ENCODE peak calls at places on chromosomes 12 and 14, in seven cellular contexts. One of them, this sample, is unnamed.

GRCh38 chr14:70073924-70074566 is 114.7 kb downstream of the SLC8A3 start:
- DNase-seq in stomach: peak
- DNase-seq in ovary: no peak
- DNase-seq in GM12878: no peak
- DNase-seq in transverse colon: peak
- DNase-seq in endothelial cell of umbilical vein: peak
- DNase-seq in gastrocnemius medialis: peak
- DNase-seq in this sample: peak

GRCh38 chr12:121520119-121520518 is 60.7 kb downstream of the KDM2B start:
- DNase-seq in stomach: no peak
- DNase-seq in ovary: no peak
- DNase-seq in GM12878: no peak
- DNase-seq in transverse colon: no peak
- DNase-seq in endothelial cell of umbilical vein: no peak
- DNase-seq in gastrocnemius medialis: no peak
- DNase-seq in this sample: no peak

GRCh38 chr12:12954361-12954760 is 2.4 kb upstream of the GPRC5D start:
- DNase-seq in stomach: no peak
- DNase-seq in ovary: no peak
- DNase-seq in GM12878: no peak
- DNase-seq in transverse colon: no peak
- DNase-seq in endothelial cell of umbilical vein: peak
- DNase-seq in gastrocnemius medialis: no peak
- DNase-seq in this sample: no peak

GRCh38 chr12:14554281-14555008 is 13.2 kb downstream of the PLBD1 start:
- DNase-seq in stomach: peak
- DNase-seq in ovary: peak
- DNase-seq in GM12878: no peak
- DNase-seq in transverse colon: peak
- DNase-seq in endothelial cell of umbilical vein: no peak
- DNase-seq in gastrocnemius medialis: peak
- DNase-seq in this sample: no peak

GRCh38 chr12:124679533-124680371 is 112.3 kb upstream of the NCOR2 start:
- DNase-seq in stomach: peak
- DNase-seq in ovary: peak
- DNase-seq in GM12878: no peak
- DNase-seq in transverse colon: no peak
- DNase-seq in endothelial cell of umbilical vein: no peak
- DNase-seq in gastrocnemius medialis: peak
- DNase-seq in this sample: no peak

GRCh38 chr14:92990456-92991430 is 67.8 kb downstream of the CHGA start:
- DNase-seq in stomach: no peak
- DNase-seq in ovary: no peak
- DNase-seq in GM12878: no peak
- DNase-seq in transverse colon: no peak
- DNase-seq in endothelial cell of umbilical vein: no peak
- DNase-seq in gastrocnemius medialis: no peak
- DNase-seq in this sample: no peak

GRCh38 chr12:102300824-102301461 is 103.3 kb upstream of the PMCH start:
- DNase-seq in stomach: no peak
- DNase-seq in ovary: no peak
- DNase-seq in GM12878: peak
- DNase-seq in transverse colon: no peak
- DNase-seq in endothelial cell of umbilical vein: peak
- DNase-seq in gastrocnemius medialis: no peak
- DNase-seq in this sample: peak

GRCh38 chr12:116436561-116437249 is 122.5 kb upstream of the MAP1LC3B2 start:
- DNase-seq in stomach: peak
- DNase-seq in ovary: no peak
- DNase-seq in GM12878: no peak
- DNase-seq in transverse colon: peak
- DNase-seq in endothelial cell of umbilical vein: no peak
- DNase-seq in gastrocnemius medialis: no peak
- DNase-seq in this sample: no peak

GRCh38 chr12:82479511-82479910 is 121.2 kb downstream of the METTL25 start:
- DNase-seq in stomach: no peak
- DNase-seq in ovary: no peak
- DNase-seq in GM12878: no peak
- DNase-seq in transverse colon: no peak
- DNase-seq in endothelial cell of umbilical vein: peak
- DNase-seq in gastrocnemius medialis: no peak
- DNase-seq in this sample: no peak

GRCh38 chr14:53875337-53875897 is 81.2 kb downstream of the BMP4 start:
- DNase-seq in stomach: no peak
- DNase-seq in ovary: no peak
- DNase-seq in GM12878: no peak
- DNase-seq in transverse colon: no peak
- DNase-seq in endothelial cell of umbilical vein: no peak
- DNase-seq in gastrocnemius medialis: no peak
- DNase-seq in this sample: no peak

GRCh38 chr12:63869656-63870055 is 25.2 kb downstream of the SRGAP1 start:
- DNase-seq in stomach: no peak
- DNase-seq in ovary: no peak
- DNase-seq in GM12878: no peak
- DNase-seq in transverse colon: no peak
- DNase-seq in endothelial cell of umbilical vein: no peak
- DNase-seq in gastrocnemius medialis: no peak
- DNase-seq in this sample: no peak

GRCh38 chr12:7131502-7131866 is 1.3 kb downstream of the CLSTN3 start:
- DNase-seq in stomach: no peak
- DNase-seq in ovary: no peak
- DNase-seq in GM12878: no peak
- DNase-seq in transverse colon: no peak
- DNase-seq in endothelial cell of umbilical vein: no peak
- DNase-seq in gastrocnemius medialis: no peak
- DNase-seq in this sample: no peak

GRCh38 chr12:116018282-116018681 is 259.2 kb downstream of the MED13L start:
- DNase-seq in stomach: peak
- DNase-seq in ovary: no peak
- DNase-seq in GM12878: no peak
- DNase-seq in transverse colon: no peak
- DNase-seq in endothelial cell of umbilical vein: no peak
- DNase-seq in gastrocnemius medialis: no peak
- DNase-seq in this sample: no peak

GRCh38 chr14:96368534-96368933 is 5.2 kb downstream of the GSKIP start:
- DNase-seq in stomach: no peak
- DNase-seq in ovary: no peak
- DNase-seq in GM12878: no peak
- DNase-seq in transverse colon: no peak
- DNase-seq in endothelial cell of umbilical vein: no peak
- DNase-seq in gastrocnemius medialis: no peak
- DNase-seq in this sample: no peak

GRCh38 chr14:80419769-80420168 is 208.5 kb upstream of the DIO2 start:
- DNase-seq in stomach: no peak
- DNase-seq in ovary: no peak
- DNase-seq in GM12878: no peak
- DNase-seq in transverse colon: no peak
- DNase-seq in endothelial cell of umbilical vein: no peak
- DNase-seq in gastrocnemius medialis: no peak
- DNase-seq in this sample: no peak

GRCh38 chr12:18284461-18284860 is 23.1 kb downstream of the PIK3C2G start:
- DNase-seq in stomach: no peak
- DNase-seq in ovary: no peak
- DNase-seq in GM12878: no peak
- DNase-seq in transverse colon: no peak
- DNase-seq in endothelial cell of umbilical vein: peak
- DNase-seq in gastrocnemius medialis: no peak
- DNase-seq in this sample: no peak

GRCh38 chr12:31868980-31869379 is 90.2 kb upstream of the RESF1 start:
- DNase-seq in stomach: peak
- DNase-seq in ovary: peak
- DNase-seq in GM12878: no peak
- DNase-seq in transverse colon: no peak
- DNase-seq in endothelial cell of umbilical vein: peak
- DNase-seq in gastrocnemius medialis: no peak
- DNase-seq in this sample: no peak

GRCh38 chr12:63770375-63770774 is 9.3 kb upstream of the RXYLT1 start:
- DNase-seq in stomach: no peak
- DNase-seq in ovary: no peak
- DNase-seq in GM12878: no peak
- DNase-seq in transverse colon: no peak
- DNase-seq in endothelial cell of umbilical vein: no peak
- DNase-seq in gastrocnemius medialis: no peak
- DNase-seq in this sample: no peak

GRCh38 chr12:26185532-26186320 is 9.6 kb upstream of the SSPN start:
- DNase-seq in stomach: no peak
- DNase-seq in ovary: no peak
- DNase-seq in GM12878: no peak
- DNase-seq in transverse colon: no peak
- DNase-seq in endothelial cell of umbilical vein: no peak
- DNase-seq in gastrocnemius medialis: no peak
- DNase-seq in this sample: no peak

GRCh38 chr12:103632554-103633216 is 45.6 kb downstream of the STAB2 start:
- DNase-seq in stomach: peak
- DNase-seq in ovary: peak
- DNase-seq in GM12878: peak
- DNase-seq in transverse colon: peak
- DNase-seq in endothelial cell of umbilical vein: peak
- DNase-seq in gastrocnemius medialis: no peak
- DNase-seq in this sample: peak

GRCh38 chr12:45217846-45218245 is 2.0 kb downstream of the ANO6 start:
- DNase-seq in stomach: no peak
- DNase-seq in ovary: no peak
- DNase-seq in GM12878: no peak
- DNase-seq in transverse colon: no peak
- DNase-seq in endothelial cell of umbilical vein: peak
- DNase-seq in gastrocnemius medialis: no peak
- DNase-seq in this sample: no peak

GRCh38 chr14:70808402-70809237 is 693 bp downstream of the MAP3K9 start:
- DNase-seq in stomach: peak
- DNase-seq in ovary: peak
- DNase-seq in GM12878: no peak
- DNase-seq in transverse colon: peak
- DNase-seq in endothelial cell of umbilical vein: no peak
- DNase-seq in gastrocnemius medialis: peak
- DNase-seq in this sample: peak

GRCh38 chr12:3437986-3438385 is 53.0 kb upstream of the PRMT8 start:
- DNase-seq in stomach: no peak
- DNase-seq in ovary: no peak
- DNase-seq in GM12878: no peak
- DNase-seq in transverse colon: no peak
- DNase-seq in endothelial cell of umbilical vein: no peak
- DNase-seq in gastrocnemius medialis: no peak
- DNase-seq in this sample: no peak

GRCh38 chr12:68180792-68181744 is 21.5 kb upstream of the IFNG start:
- DNase-seq in stomach: no peak
- DNase-seq in ovary: no peak
- DNase-seq in GM12878: no peak
- DNase-seq in transverse colon: no peak
- DNase-seq in endothelial cell of umbilical vein: no peak
- DNase-seq in gastrocnemius medialis: no peak
- DNase-seq in this sample: no peak

GRCh38 chr12:116609715-116610114 is 50.5 kb downstream of the MAP1LC3B2 start:
- DNase-seq in stomach: no peak
- DNase-seq in ovary: no peak
- DNase-seq in GM12878: no peak
- DNase-seq in transverse colon: no peak
- DNase-seq in endothelial cell of umbilical vein: no peak
- DNase-seq in gastrocnemius medialis: no peak
- DNase-seq in this sample: no peak

GRCh38 chr14:104968541-104969401 is 9.4 kb downstream of the AHNAK2 start:
- DNase-seq in stomach: no peak
- DNase-seq in ovary: peak
- DNase-seq in GM12878: no peak
- DNase-seq in transverse colon: no peak
- DNase-seq in endothelial cell of umbilical vein: peak
- DNase-seq in gastrocnemius medialis: peak
- DNase-seq in this sample: no peak
- TF ChIP-seq POLR2A in stomach: no peak
- TF ChIP-seq POLR2A in ovary: no peak
- TF ChIP-seq POLR2A in GM12878: no peak
- TF ChIP-seq POLR2A in transverse colon: no peak
- TF ChIP-seq POLR2A in endothelial cell of umbilical vein: no peak
- TF ChIP-seq POLR2A in gastrocnemius medialis: no peak
- TF ChIP-seq POLR2A in this sample: no peak

GRCh38 chr12:10672231-10672868 is 1.5 kb downstream of the STYK1 start:
- DNase-seq in stomach: peak
- DNase-seq in ovary: no peak
- DNase-seq in GM12878: no peak
- DNase-seq in transverse colon: peak
- DNase-seq in endothelial cell of umbilical vein: no peak
- DNase-seq in gastrocnemius medialis: no peak
- DNase-seq in this sample: no peak
- TF ChIP-seq POLR2A in stomach: no peak
- TF ChIP-seq POLR2A in ovary: no peak
- TF ChIP-seq POLR2A in GM12878: no peak
- TF ChIP-seq POLR2A in transverse colon: peak
- TF ChIP-seq POLR2A in endothelial cell of umbilical vein: no peak
- TF ChIP-seq POLR2A in gastrocnemius medialis: no peak
- TF ChIP-seq POLR2A in this sample: no peak

DNA sequence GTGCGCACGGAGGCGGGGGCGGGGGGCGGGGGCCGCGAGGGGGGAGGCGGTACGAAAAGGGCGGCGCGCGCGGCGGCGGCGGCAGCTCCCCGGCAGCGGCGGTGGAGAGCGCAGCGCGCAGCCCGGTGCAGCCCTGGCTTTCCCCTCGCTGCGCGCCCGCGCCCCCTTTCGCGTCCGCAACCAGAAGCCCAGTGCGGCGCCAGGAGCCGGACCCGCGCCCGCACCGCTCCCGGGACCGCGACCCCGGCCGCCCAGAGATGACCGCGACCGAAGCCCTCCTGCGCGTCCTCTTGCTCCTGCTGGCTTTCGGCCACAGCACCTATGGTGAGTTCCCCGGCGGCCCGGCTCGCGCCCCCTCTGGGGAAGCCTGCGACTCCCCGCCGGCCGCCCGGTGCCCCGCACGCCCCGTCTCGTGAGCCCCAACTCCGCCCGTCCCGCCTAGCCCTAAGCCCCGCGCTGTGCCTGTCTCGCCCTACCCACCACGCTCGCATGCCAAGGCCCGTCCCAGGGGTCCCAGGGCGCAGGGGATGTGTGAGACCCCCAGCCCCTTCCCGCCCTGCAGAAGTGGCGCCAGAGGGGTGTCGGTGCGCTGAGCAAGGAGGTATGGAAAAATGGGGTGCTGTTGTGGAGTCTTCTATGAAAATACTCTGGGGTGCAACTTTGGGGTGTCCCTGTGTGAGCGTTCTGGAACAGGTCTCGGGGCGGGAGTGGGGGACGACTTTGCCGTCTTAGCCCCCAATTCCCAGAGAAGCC is at the start of gene DLK1:
- DNase-seq in stomach: no peak
- DNase-seq in ovary: no peak
- DNase-seq in GM12878: no peak
- DNase-seq in transverse colon: no peak
- DNase-seq in endothelial cell of umbilical vein: no peak
- DNase-seq in gastrocnemius medialis: no peak
- DNase-seq in this sample: no peak
- TF ChIP-seq POLR2A in stomach: no peak
- TF ChIP-seq POLR2A in ovary: no peak
- TF ChIP-seq POLR2A in GM12878: no peak
- TF ChIP-seq POLR2A in transverse colon: no peak
- TF ChIP-seq POLR2A in endothelial cell of umbilical vein: no peak
- TF ChIP-seq POLR2A in gastrocnemius medialis: no peak
- TF ChIP-seq POLR2A in this sample: no peak

GRCh38 chr12:57080855-57081254 is 2.3 kb upstream of the NEMP1 start:
- DNase-seq in stomach: no peak
- DNase-seq in ovary: no peak
- DNase-seq in GM12878: no peak
- DNase-seq in transverse colon: no peak
- DNase-seq in endothelial cell of umbilical vein: no peak
- DNase-seq in gastrocnemius medialis: no peak
- DNase-seq in this sample: no peak

GRCh38 chr12:57079821-57080220 is 1.2 kb upstream of the NEMP1 start:
- DNase-seq in stomach: no peak
- DNase-seq in ovary: no peak
- DNase-seq in GM12878: no peak
- DNase-seq in transverse colon: no peak
- DNase-seq in endothelial cell of umbilical vein: no peak
- DNase-seq in gastrocnemius medialis: no peak
- DNase-seq in this sample: no peak

GRCh38 chr12:57078519-57079404 is at the start of gene NEMP1:
- DNase-seq in stomach: peak
- DNase-seq in ovary: peak
- DNase-seq in GM12878: peak
- DNase-seq in transverse colon: peak
- DNase-seq in endothelial cell of umbilical vein: peak
- DNase-seq in gastrocnemius medialis: peak
- DNase-seq in this sample: peak
- TF ChIP-seq POLR2A in stomach: no peak
- TF ChIP-seq POLR2A in ovary: no peak
- TF ChIP-seq POLR2A in GM12878: peak
- TF ChIP-seq POLR2A in transverse colon: peak
- TF ChIP-seq POLR2A in endothelial cell of umbilical vein: no peak
- TF ChIP-seq POLR2A in gastrocnemius medialis: peak
- TF ChIP-seq POLR2A in this sample: peak

This sample was measured in H54.